ENCODE peak calls at places on chromosome 22, in seven cellular contexts. M is CD4-positive, alpha-beta T cell; D is hepatocyte; K is brain microvascular endothelial cell; H is fibroblast of lung; N is coronary artery; G is transverse colon. A is an unnamed sample.
A peak's percentile ranks its signal among the peaks of the same experiment; 100 is the strongest.

GRCh38 chr22:35457729-35458546 is 58.0 kb downstream of the MCM5 start:
- DNase-seq in M (no peak), D (no peak), K (no peak), H (no peak), N (no peak), G (no peak), A (no peak)

GRCh38 chr22:21975854-21976345 is 6.7 kb downstream of the TOP3B start:
- DNase-seq in M (no peak), D (no peak), K (no peak), H (no peak), N (no peak), G (no peak), A (no peak)

GRCh38 chr22:17411213-17411612 is 42.0 kb downstream of the CECR2 start:
- DNase-seq in M (no peak), D (no peak), K (no peak), H (peak; percentile 33), N (no peak), G (no peak), A (no peak)

GRCh38 chr22:17471901-17472566 is 91.3 kb upstream of the SLC25A18 start:
- DNase-seq in M (no peak), D (no peak), K (no peak), H (no peak), N (no peak), G (no peak), A (no peak)

GRCh38 chr22:46029036-46029435 is 52.1 kb upstream of the WNT7B start:
- DNase-seq in M (no peak), D (no peak), K (no peak), H (no peak), N (no peak), G (no peak), A (no peak)

GRCh38 chr22:34776827-34777226 is 289.1 kb upstream of the ISX start:
- DNase-seq in M (no peak), D (no peak), K (no peak), H (peak; percentile 10), N (no peak), G (no peak), A (no peak)

GRCh38 chr22:36182056-36182455 is 19.6 kb downstream of the APOL4 start:
- DNase-seq in M (no peak), D (no peak), K (no peak), H (peak; percentile 36), N (no peak), G (no peak), A (no peak)

GRCh38 chr22:35476341-35476740 is 64.3 kb upstream of the RASD2 start:
- DNase-seq in M (no peak), D (no peak), K (peak; percentile 21), H (peak; percentile 64), N (no peak), G (no peak), A (no peak)

GRCh38 chr22:26428515-26429457 is at the start of gene ASPHD2:
- DNase-seq in M (peak; percentile 76), D (peak; percentile 83), K (peak; percentile 44), H (peak; percentile 66), N (no peak), G (peak; percentile 69), A (peak; percentile 57)

GRCh38 chr22:40237241-40237640 is 59.5 kb downstream of the TNRC6B start:
- DNase-seq in M (no peak), D (no peak), K (no peak), H (no peak), N (no peak), G (no peak), A (no peak)

GRCh38 chr22:19914201-19914943 is 27.2 kb upstream of the COMT start:
- DNase-seq in M (no peak), D (no peak), K (no peak), H (no peak), N (no peak), G (no peak), A (no peak)

GRCh38 chr22:35305525-35306070 is 5.9 kb downstream of the TOM1 start:
- DNase-seq in M (no peak), D (no peak), K (no peak), H (no peak), N (no peak), G (no peak), A (no peak)

GRCh38 chr22:19974233-19974861 is 32.7 kb upstream of the TXNRD2 start:
- DNase-seq in M (no peak), D (peak; percentile 47), K (peak; percentile 42), H (peak; percentile 79), N (no peak), G (peak; percentile 52), A (peak; percentile 44)

GRCh38 chr22:19576460-19577421 is 52.5 kb upstream of the CLDN5 start:
- DNase-seq in M (peak; percentile 31), D (peak; percentile 32), K (peak; percentile 78), H (peak; percentile 68), N (no peak), G (no peak), A (no peak)

GRCh38 chr22:28883917-28884753 is 763 bp downstream of the ZNRF3 start:
- DNase-seq in M (peak; percentile 24), D (peak; percentile 67), K (peak; percentile 15), H (peak; percentile 39), N (peak; percentile 76), G (peak; percentile 42), A (peak; percentile 53)

GRCh38 chr22:31268281-31268680 is 24.0 kb downstream of the PIK3IP1 start:
- DNase-seq in M (no peak), D (no peak), K (no peak), H (no peak), N (no peak), G (no peak), A (no peak)

GRCh38 chr22:19463491-19464469 is 15.2 kb downstream of the UFD1 start:
- DNase-seq in M (no peak), D (no peak), K (no peak), H (peak; percentile 52), N (no peak), G (no peak), A (no peak)

GRCh38 chr22:47171441-47172221 is 409.2 kb downstream of the TBC1D22A start:
- DNase-seq in M (no peak), D (no peak), K (no peak), H (no peak), N (peak; percentile 55), G (peak; percentile 4), A (peak; percentile 11)

GRCh38 chr22:20918663-20919220 is 1.5 kb downstream of the CRKL start:
- DNase-seq in M (no peak), D (peak; percentile 19), K (no peak), H (no peak), N (no peak), G (no peak), A (no peak)

GRCh38 chr22:32501797-32502290 is 27.2 kb downstream of the FBXO7 start:
- DNase-seq in M (no peak), D (no peak), K (no peak), H (no peak), N (no peak), G (no peak), A (no peak)

GRCh38 chr22:32502346-32502745 is 27.7 kb downstream of the FBXO7 start:
- DNase-seq in M (no peak), D (no peak), K (no peak), H (no peak), N (no peak), G (no peak), A (no peak)

GRCh38 chr22:32494971-32495370 is 20.4 kb downstream of the FBXO7 start:
- DNase-seq in M (no peak), D (no peak), K (no peak), H (no peak), N (no peak), G (no peak), A (no peak)

DNA sequence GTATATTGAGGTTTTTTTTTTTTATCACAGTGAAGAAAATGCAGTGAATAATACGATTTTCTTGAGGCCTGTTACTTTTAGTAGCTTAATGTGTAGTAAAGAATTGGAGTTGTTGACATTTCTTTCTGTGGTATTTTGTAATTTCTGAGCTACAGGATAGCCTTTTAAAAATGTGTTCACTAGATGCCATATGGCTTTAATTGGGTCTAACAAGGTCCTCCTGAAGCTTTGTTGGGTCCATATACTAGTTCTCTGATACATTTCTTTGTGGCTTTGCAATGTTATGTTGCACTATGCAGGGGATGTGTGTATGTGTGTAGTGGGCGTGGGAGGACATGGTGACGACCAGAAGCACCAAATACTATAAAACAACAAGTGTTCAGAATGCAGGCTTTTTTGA is 25.1 kb downstream of the FBXO7 start:
- DNase-seq in M (no peak), D (no peak), K (no peak), H (no peak), N (no peak), G (no peak), A (no peak)
- H3K27ac ChIP-seq in M (no peak overlapping the region), D (no peak overlapping the region), K (no peak overlapping the region), H (no peak overlapping the region), N (no peak overlapping the region), G (no peak overlapping the region), A (no peak overlapping the region)

GRCh38 chr22:27715078-27715477 is 86.5 kb downstream of the MN1 start:
- DNase-seq in M (no peak), D (no peak), K (no peak), H (no peak), N (no peak), G (no peak), A (no peak)
- TF ChIP-seq CTCF in M (no peak), D (no peak), K (peak; percentile 45), H (no peak), N (no peak), G (no peak), A (no peak)

GRCh38 chr22:37741312-37741795 is 44.5 kb downstream of the TRIOBP start:
- DNase-seq in M (no peak), D (peak; percentile 94), K (peak; percentile 83), H (peak; percentile 93), N (peak; percentile 87), G (peak; percentile 81), A (peak; percentile 62)
- H3K27ac ChIP-seq in M (no peak overlapping the region), D (peak overlapping the region; percentile 89), K (no peak overlapping the region), H (peak overlapping the region; percentile 49), N (peak overlapping the region; percentile 60), G (peak overlapping the region; percentile 78), A (no peak overlapping the region)

GRCh38 chr22:50508897-50509296 is 873 bp downstream of the NCAPH2 start:
- DNase-seq in M (no peak), D (peak; percentile 5), K (no peak), H (no peak), N (no peak), G (no peak), A (no peak)

GRCh38 chr22:50507991-50508884 is at the start of gene NCAPH2:
- DNase-seq in M (peak; percentile 95), D (peak; percentile 99), K (peak; percentile 88), H (peak; percentile 91), N (no peak), G (peak; percentile 97), A (peak; percentile 97)

GRCh38 chr22:50506611-50507420 is 686 bp downstream of the LMF2 start:
- DNase-seq in M (no peak), D (peak; percentile 34), K (no peak), H (peak; percentile 3), N (peak; percentile 79), G (no peak), A (peak; percentile 91)

GRCh38 chr22:50505776-50506610 is 1.5 kb downstream of the LMF2 start:
- DNase-seq in M (no peak), D (peak; percentile 7), K (no peak), H (no peak), N (peak; percentile 70), G (no peak), A (peak; percentile 85)

DNA sequence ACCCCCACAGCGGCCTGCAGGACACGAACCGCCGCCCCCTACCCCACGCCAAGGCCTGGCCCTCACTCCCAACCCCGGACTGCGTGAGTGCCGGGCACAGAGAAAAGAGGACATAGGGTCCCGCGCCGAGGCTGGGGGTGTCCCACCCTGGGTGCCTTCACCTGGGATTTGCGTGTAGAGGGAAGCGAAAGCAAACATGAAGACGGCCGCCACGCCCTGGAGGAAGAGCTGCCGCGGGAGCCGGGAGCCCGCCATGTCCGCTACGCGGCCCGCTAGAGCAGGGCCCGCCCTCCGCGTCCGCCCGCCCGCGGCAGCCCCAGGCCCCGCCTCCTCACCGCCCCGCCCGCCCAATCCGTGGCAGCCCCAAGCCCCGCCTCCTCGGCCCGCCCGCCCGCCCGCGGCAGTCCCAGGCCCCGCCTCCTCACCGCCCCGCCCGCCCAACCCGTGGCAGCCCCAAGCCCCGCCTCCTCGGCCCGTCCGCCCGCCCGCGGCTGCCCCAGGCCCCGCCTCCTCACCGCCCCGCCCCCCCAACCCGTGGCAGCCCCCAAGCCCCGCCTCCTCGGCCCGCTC is at the start of gene LMF2:
- DNase-seq in M (peak; percentile 93), D (no peak), K (peak; percentile 69), H (no peak), N (peak; percentile 98), G (peak; percentile 95), A (peak; percentile 94)
- TF ChIP-seq CTCF in M (no peak), D (no peak), K (no peak), H (no peak), N (no peak), G (no peak), A (no peak)

A was measured in body of pancreas.